ENCODE peak calls at places on chromosomes 2 and 18, in ten cellular contexts. G is activated T-cell treated with anti-CD3 and anti-CD28 coated beads for 24 hours; Q is progenitor cell of endocrine pancreas; K is stimulated activated CD4-positive, alpha-beta T cell treated with anti-CD3 and anti-CD28 coated beads, TNF-alpha, amount 100 ng/mL, for 24 hours; I is NCI-H2171 treated with DMSO at 0.1 percent for 48 hours; D is astrocyte; L is LoVo; Z is cardiac septum; M is posterior cingulate gyrus; W is CD4-positive, alpha-beta T cell. S is an unnamed sample.

GRCh38 chr18:46310258-46310657 is 206.1 kb downstream of the HAUS1 start:
- DNase-seq in K (no peak), W (no peak), Z (no peak), D (no peak), M (no peak), I (peak; percentile 35), Q (no peak), L (no peak), G (no peak), S (no peak)

GRCh38 chr2:38613126-38613848 is 10.6 kb upstream of the HNRNPLL start:
- DNase-seq in I (no peak), G (no peak), Q (no peak), W (no peak), K (no peak), D (no peak), M (no peak), Z (no peak), L (no peak), S (no peak)

GRCh38 chr2:203659650-203660049 is 46.8 kb upstream of the CD28 start:
- DNase-seq in K (no peak), M (no peak), I (no peak), D (no peak), W (no peak), Q (no peak), L (no peak), Z (no peak), G (no peak), S (no peak)

GRCh38 chr2:40371525-40372277 is 80.2 kb downstream of the SLC8A1 start:
- DNase-seq in G (no peak), W (no peak), Q (no peak), D (peak; percentile 80), L (no peak), Z (no peak), M (no peak), I (no peak), K (no peak), S (no peak)

GRCh38 chr2:79981316-79981715 is 323.2 kb downstream of the LRRTM1 start:
- DNase-seq in W (no peak), K (no peak), I (no peak), Z (no peak), D (no peak), M (no peak), Q (no peak), L (no peak), G (no peak), S (peak; percentile 35)

GRCh38 chr18:45664824-45665763 is 49.8 kb downstream of the SLC14A2 start:
- DNase-seq in L (peak; percentile 64), D (peak; percentile 26), M (peak; percentile 65), I (peak; percentile 73), Q (peak; percentile 42), W (peak; percentile 64), Z (no peak), K (peak; percentile 49), G (peak; percentile 62), S (no peak)

GRCh38 chr2:149733936-149734685 is 146.5 kb upstream of the MMADHC start:
- DNase-seq in W (no peak), K (no peak), M (no peak), G (no peak), I (no peak), D (peak; percentile 84), Z (no peak), L (peak; percentile 30), Q (no peak), S (no peak)

GRCh38 chr2:170922683-170923494 is 6.2 kb upstream of the GORASP2 start:
- DNase-seq in Q (no peak), L (no peak), Z (no peak), M (no peak), K (no peak), D (no peak), G (no peak), W (no peak), I (no peak), S (no peak)

GRCh38 chr2:71071681-71072398 is 3.4 kb downstream of the NAGK start:
- DNase-seq in D (no peak), Q (no peak), G (peak; percentile 49), Z (no peak), K (peak; percentile 25), W (peak; percentile 55), L (no peak), M (no peak), I (no peak), S (no peak)

GRCh38 chr2:169513094-169513493 is 3.6 kb downstream of the KLHL41 start:
- DNase-seq in L (no peak), Z (no peak), K (no peak), D (no peak), G (no peak), W (no peak), I (no peak), M (no peak), Q (no peak), S (no peak)

GRCh38 chr2:10057231-10058107 is 14.1 kb downstream of the KLF11 start:
- DNase-seq in D (peak; percentile 65), L (no peak), M (no peak), I (peak; percentile 38), Z (no peak), Q (peak; percentile 51), K (no peak), G (no peak), W (no peak), S (no peak)

GRCh38 chr18:44229693-44230108 is 451.0 kb upstream of the SETBP1 start:
- DNase-seq in I (no peak), K (no peak), L (no peak), M (peak; percentile 72), Z (peak; percentile 81), D (peak; percentile 69), W (no peak), Q (no peak), G (no peak), S (peak; percentile 23)

GRCh38 chr2:71932780-71933466 is 214.7 kb downstream of the CYP26B1 start:
- DNase-seq in W (peak; percentile 25), M (no peak), Q (no peak), Z (peak; percentile 71), G (no peak), K (no peak), I (no peak), L (no peak), D (no peak), S (no peak)

GRCh38 chr2:223647258-223647952 is 45.2 kb upstream of the SCG2 start:
- DNase-seq in M (no peak), Z (no peak), W (no peak), I (no peak), K (no peak), Q (no peak), D (no peak), L (no peak), G (no peak), S (no peak)

GRCh38 chr18:54444309-54444914 is 86.7 kb downstream of the C18orf54 start:
- DNase-seq in W (no peak), Q (peak; percentile 49), K (no peak), I (peak; percentile 16), G (peak; percentile 5), M (peak; percentile 49), D (peak; percentile 31), L (peak; percentile 54), Z (no peak), S (peak; percentile 19)

GRCh38 chr2:186853871-186854435 is 5.0 kb upstream of the ZSWIM2 start:
- DNase-seq in G (no peak), L (no peak), Z (no peak), W (no peak), M (no peak), Q (no peak), D (peak; percentile 44), K (no peak), I (no peak), S (no peak)

GRCh38 chr18:23141022-23141999 is 6.0 kb downstream of the CABLES1 start:
- DNase-seq in D (no peak), M (no peak), Q (no peak), W (no peak), I (peak; percentile 43), L (peak; percentile 61), G (no peak), Z (no peak), K (no peak), S (no peak)

GRCh38 chr2:55010149-55010591 is 40.1 kb downstream of the RTN4 start:
- DNase-seq in G (no peak), M (peak; percentile 61), D (peak; percentile 40), L (peak; percentile 73), I (peak; percentile 80), K (no peak), Q (no peak), W (peak; percentile 38), Z (no peak), S (no peak)

GRCh38 chr18:12373032-12373770 is 3.8 kb downstream of the AFG3L2 start:
- DNase-seq in Q (no peak), D (peak; percentile 58), G (no peak), K (no peak), Z (no peak), W (no peak), L (no peak), I (no peak), M (no peak), S (no peak)

GRCh38 chr2:23850564-23851256 is 76.2 kb downstream of the ATAD2B start:
- DNase-seq in I (no peak), Q (no peak), L (no peak), G (no peak), Z (no peak), W (no peak), D (no peak), M (no peak), K (no peak), S (no peak)

GRCh38 chr2:129275706-129276105 is 703.8 kb upstream of the RAB6C start:
- DNase-seq in I (no peak), M (no peak), D (no peak), W (no peak), G (no peak), K (no peak), Z (no peak), L (no peak), Q (no peak), S (no peak)

GRCh38 chr2:84781942-84782716 is 98.8 kb downstream of the TRABD2A start:
- DNase-seq in D (peak; percentile 30), Z (no peak), I (no peak), G (peak; percentile 53), Q (no peak), M (no peak), W (peak; percentile 53), K (peak; percentile 27), L (peak; percentile 73), S (no peak)

GRCh38 chr2:11478899-11479605 is 13.1 kb upstream of the E2F6 start:
- DNase-seq in I (no peak), W (no peak), Q (no peak), D (no peak), L (no peak), Z (no peak), K (no peak), M (no peak), G (no peak), S (no peak)

GRCh38 chr2:169862816-169863215 is 35.6 kb downstream of the UBR3 start:
- DNase-seq in I (no peak), M (no peak), G (no peak), Q (no peak), W (no peak), D (peak; percentile 14), L (no peak), K (no peak), Z (no peak), S (no peak)

GRCh38 chr2:218168635-218169462 is 2.1 kb upstream of the CXCR1 start:
- DNase-seq in M (peak; percentile 16), L (peak; percentile 41), W (peak; percentile 61), I (peak; percentile 23), G (peak; percentile 61), D (no peak), Z (no peak), Q (peak; percentile 53), K (peak; percentile 43), S (no peak)

GRCh38 chr2:96962567-96963203 is 23.7 kb downstream of the FAM178B start:
- DNase-seq in K (peak; percentile 34), W (peak; percentile 73), M (no peak), D (no peak), Z (no peak), L (no peak), G (peak; percentile 54), I (no peak), Q (no peak), S (no peak)

GRCh38 chr2:84888401-84889276 is 7.8 kb upstream of the TRABD2A start:
- DNase-seq in M (no peak), L (no peak), I (no peak), Z (no peak), W (peak; percentile 52), Q (no peak), G (no peak), K (no peak), D (peak; percentile 76), S (no peak)

GRCh38 chr2:178804791-178805190 is 2.4 kb downstream of the TTN start:
- DNase-seq in W (no peak), I (peak; percentile 6), M (no peak), D (no peak), K (no peak), Q (no peak), Z (no peak), L (peak; percentile 29), G (no peak), S (no peak)

S was measured in hypothalamus.